ENCODE peak calls at places on chromosomes 5 and 9, in four cellular contexts. L is K562, Q is A549, P is endothelial cell of umbilical vein. B is an unnamed sample.

GRCh38 chr9:95055337-95055850 is 262.1 kb downstream of the FANCC start:
- DNase-seq in L (no peak), Q (no peak), P (peak), B (no peak)

GRCh38 chr5:180026320-180026719 is 45.2 kb downstream of the RNF130 start:
- DNase-seq in L (peak), Q (peak), P (peak), B (no peak)

GRCh38 chr9:124392254-124392653 is 23.0 kb downstream of the PSMB7 start:
- DNase-seq in L (no peak), Q (peak), P (no peak), B (no peak)

GRCh38 chr9:5626727-5627634 is 1.9 kb upstream of the RIC1 start:
- DNase-seq in L (peak), Q (peak), P (peak), B (no peak)

GRCh38 chr9:14780251-14780650 is 57.7 kb upstream of the CER1 start:
- DNase-seq in L (no peak), Q (no peak), P (no peak), B (no peak)

GRCh38 chr9:123663529-123663928 is 266.4 kb downstream of the DENND1A start:
- DNase-seq in L (no peak), Q (no peak), P (no peak), B (no peak)

GRCh38 chr9:131255731-131256197 is 20.5 kb downstream of the FAM78A start:
- DNase-seq in L (no peak), Q (no peak), P (no peak), B (no peak)

GRCh38 chr5:134328619-134329018 is 38.4 kb downstream of the CDKL3 start:
- DNase-seq in L (no peak), Q (peak), P (no peak), B (no peak)

GRCh38 chr5:180353226-180353962 is at the start of gene GFPT2:
- DNase-seq in L (peak), Q (peak), P (peak), B (peak)

GRCh38 chr5:97078958-97079357 is 63.5 kb downstream of the LIX1 start:
- DNase-seq in L (no peak), Q (no peak), P (no peak), B (no peak)

GRCh38 chr9:115301581-115301980 is 183.6 kb upstream of the TNC start:
- DNase-seq in L (no peak), Q (no peak), P (no peak), B (no peak)

GRCh38 chr5:125424851-125425250 is 678.4 kb upstream of the ZNF608 start:
- DNase-seq in L (no peak), Q (no peak), P (no peak), B (no peak)

GRCh38 chr9:69207503-69207902 is 33.4 kb downstream of the TJP2 start:
- DNase-seq in L (peak), Q (no peak), P (no peak), B (no peak)

GRCh38 chr5:145510324-145510723 is 324.8 kb downstream of the PRELID2 start:
- DNase-seq in L (no peak), Q (no peak), P (no peak), B (no peak)

GRCh38 chr9:35515766-35516165 is 25.9 kb downstream of the RUSC2 start:
- DNase-seq in L (no peak), Q (peak), P (no peak), B (no peak)

GRCh38 chr9:110767559-110768063 is 99.0 kb downstream of the MUSK start:
- DNase-seq in L (no peak), Q (no peak), P (no peak), B (no peak)

GRCh38 chr9:91421987-91422765 is 1.5 kb downstream of the NFIL3 start:
- DNase-seq in L (no peak), Q (no peak), P (peak), B (no peak)

DNA sequence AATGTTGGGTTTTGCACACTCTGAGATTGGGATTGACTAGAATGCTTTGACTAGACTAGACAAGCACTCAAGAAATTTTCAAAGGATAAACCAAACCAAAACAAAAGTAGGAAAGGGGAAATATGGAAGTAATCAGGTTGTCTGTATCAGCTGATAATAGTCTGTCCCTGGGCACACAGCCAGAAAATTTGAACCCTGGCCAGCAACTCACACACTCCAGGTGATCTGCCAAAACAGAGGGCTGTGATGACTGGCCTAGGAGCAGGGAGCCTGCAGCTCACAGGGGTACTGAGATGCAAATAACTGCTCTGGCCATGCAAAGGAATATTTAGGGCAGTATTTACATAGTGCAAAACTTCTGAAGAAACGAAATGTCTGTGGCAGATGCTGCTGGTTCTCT is 112.3 kb upstream of the SMIM23 start:
- DNase-seq in L (no peak), Q (no peak), P (peak), B (no peak)
- TF ChIP-seq JUN in L (no peak), Q (no peak), P (no peak), B (no peak)

DNA sequence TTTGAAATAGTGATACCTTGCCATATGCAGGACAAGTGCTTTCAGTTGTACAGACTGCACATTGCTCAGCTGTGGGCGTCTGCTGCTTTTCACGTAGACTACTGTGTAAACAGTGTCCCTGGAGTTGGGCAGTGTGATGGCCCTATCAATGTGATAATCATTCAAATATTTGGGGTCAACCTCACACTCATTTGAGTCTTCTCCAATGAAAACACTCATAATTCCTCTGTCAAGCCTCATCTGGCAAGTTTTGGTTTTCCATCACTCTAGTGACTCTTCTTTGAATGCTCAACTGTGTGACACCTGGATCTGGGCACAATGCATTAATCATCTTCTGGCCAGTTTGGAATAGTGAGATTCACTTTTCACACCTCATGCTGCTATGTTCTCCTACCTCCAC is 64.4 kb downstream of the UGCG start:
- DNase-seq in L (no peak), Q (no peak), P (peak), B (no peak)
- TF ChIP-seq JUN in L (no peak), Q (no peak), P (no peak), B (no peak)

GRCh38 chr9:133520121-133520835 is 4.5 kb downstream of the MYMK start:
- DNase-seq in L (no peak), Q (no peak), P (no peak), B (no peak)

GRCh38 chr9:133523096-133523495 is 1.7 kb downstream of the MYMK start:
- DNase-seq in L (no peak), Q (no peak), P (no peak), B (no peak)

GRCh38 chr9:133519693-133520092 is 5.1 kb downstream of the MYMK start:
- DNase-seq in L (no peak), Q (no peak), P (no peak), B (no peak)

GRCh38 chr9:133522073-133522910 is 2.5 kb downstream of the MYMK start:
- DNase-seq in L (no peak), Q (no peak), P (no peak), B (no peak)

DNA sequence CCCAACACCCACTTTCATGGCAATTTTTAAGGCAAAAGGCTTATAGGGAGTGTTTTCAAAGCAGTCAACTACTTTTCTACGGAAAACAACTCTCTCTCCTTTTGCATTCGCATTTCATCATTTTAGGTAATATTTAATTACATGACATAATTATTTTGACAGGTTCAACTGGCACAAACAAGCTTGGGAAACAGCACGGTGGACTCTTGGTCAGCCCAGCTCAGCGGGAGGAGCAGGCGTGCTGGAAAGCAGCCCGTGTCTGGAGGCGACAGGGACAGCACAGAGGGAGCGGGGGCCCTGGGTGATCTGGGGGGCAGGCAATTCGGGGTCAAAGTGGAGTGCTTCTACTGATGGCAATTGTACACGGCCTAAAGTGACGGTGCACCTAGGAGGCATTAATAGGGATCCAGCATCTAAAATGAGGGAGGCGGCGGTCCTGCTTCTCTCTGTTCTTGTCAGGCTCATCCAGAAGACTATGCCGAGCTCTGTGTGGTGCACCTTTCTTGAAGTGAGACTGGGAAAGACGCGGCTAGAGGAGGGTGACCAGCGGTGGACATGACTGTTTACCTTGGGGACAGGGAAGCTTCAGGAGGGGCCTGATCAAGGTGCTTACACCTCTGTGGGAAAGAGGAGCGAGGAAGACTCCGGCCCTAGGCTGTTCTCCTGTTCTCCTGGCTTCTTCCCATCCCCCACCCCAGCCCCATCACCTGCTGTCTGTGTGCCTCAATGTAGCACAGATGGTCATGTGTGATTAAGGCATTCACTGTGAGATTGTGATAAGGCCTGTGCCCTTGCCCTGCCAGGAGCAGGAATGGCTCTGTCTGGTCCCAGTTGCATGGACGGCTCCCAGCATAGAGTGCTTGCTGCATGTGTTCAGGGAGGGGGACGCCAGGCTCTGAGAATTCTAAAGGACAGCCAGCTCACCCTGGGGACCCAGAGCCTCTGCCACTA is 3.4 kb downstream of the MYMK start:
- DNase-seq in L (no peak), Q (no peak), P (no peak), B (no peak)
- TF ChIP-seq JUN in L (no peak), Q (no peak), P (no peak), B (no peak)

GRCh38 chr9:16918920-16919319 is 48.5 kb upstream of the BNC2 start:
- DNase-seq in L (no peak), Q (no peak), P (peak), B (no peak)

GRCh38 chr9:16925426-16925825 is 55.0 kb upstream of the BNC2 start:
- DNase-seq in L (no peak), Q (no peak), P (no peak), B (no peak)

GRCh38 chr9:16924311-16924915 is 53.9 kb upstream of the BNC2 start:
- DNase-seq in L (no peak), Q (no peak), P (no peak), B (no peak)

GRCh38 chr9:16921855-16922254 is 51.4 kb upstream of the BNC2 start:
- DNase-seq in L (no peak), Q (peak), P (no peak), B (no peak)
- TF ChIP-seq JUN in L (no peak), Q (no peak), P (no peak), B (no peak)